ENCODE peak calls at places on chromosome 20, in eight cellular contexts. One of them, this sample, is unnamed.

GRCh38 chr20:23358923-23359572 is 2.9 kb upstream of the GZF1 start:
- DNase-seq in cardiac fibroblast: no peak
- DNase-seq in fibroblast of lung: no peak
- DNase-seq in AG04450: no peak
- DNase-seq in cardiac muscle cell: no peak
- DNase-seq in breast epithelium: no peak
- DNase-seq in IMR-90: no peak
- DNase-seq in colonic mucosa: peak
- DNase-seq in this sample: no peak

GRCh38 chr20:6994452-6994851 is 227.0 kb downstream of the BMP2 start:
- DNase-seq in cardiac fibroblast: no peak
- DNase-seq in fibroblast of lung: peak
- DNase-seq in AG04450: no peak
- DNase-seq in cardiac muscle cell: no peak
- DNase-seq in breast epithelium: no peak
- DNase-seq in IMR-90: no peak
- DNase-seq in colonic mucosa: no peak
- DNase-seq in this sample: no peak

GRCh38 chr20:316316-317068 is 8.9 kb upstream of the SOX12 start:
- DNase-seq in cardiac fibroblast: no peak
- DNase-seq in fibroblast of lung: peak
- DNase-seq in AG04450: no peak
- DNase-seq in cardiac muscle cell: no peak
- DNase-seq in breast epithelium: no peak
- DNase-seq in IMR-90: peak
- DNase-seq in colonic mucosa: no peak
- DNase-seq in this sample: no peak

GRCh38 chr20:52586697-52587096 is 385.5 kb upstream of the TSHZ2 start:
- DNase-seq in cardiac fibroblast: no peak
- DNase-seq in fibroblast of lung: no peak
- DNase-seq in AG04450: no peak
- DNase-seq in cardiac muscle cell: no peak
- DNase-seq in breast epithelium: no peak
- DNase-seq in IMR-90: no peak
- DNase-seq in colonic mucosa: no peak
- DNase-seq in this sample: no peak

GRCh38 chr20:62252342-62252966 is 14.1 kb downstream of the OSBPL2 start:
- DNase-seq in cardiac fibroblast: peak
- DNase-seq in fibroblast of lung: peak
- DNase-seq in AG04450: no peak
- DNase-seq in cardiac muscle cell: no peak
- DNase-seq in breast epithelium: no peak
- DNase-seq in IMR-90: peak
- DNase-seq in colonic mucosa: no peak
- DNase-seq in this sample: no peak

GRCh38 chr20:20130399-20130798 is 78.1 kb downstream of the CFAP61 start:
- DNase-seq in cardiac fibroblast: no peak
- DNase-seq in fibroblast of lung: peak
- DNase-seq in AG04450: no peak
- DNase-seq in cardiac muscle cell: no peak
- DNase-seq in breast epithelium: no peak
- DNase-seq in IMR-90: no peak
- DNase-seq in colonic mucosa: no peak
- DNase-seq in this sample: no peak

GRCh38 chr20:47213960-47214359 is 142.5 kb downstream of the ZMYND8 start:
- DNase-seq in cardiac fibroblast: no peak
- DNase-seq in fibroblast of lung: no peak
- DNase-seq in AG04450: no peak
- DNase-seq in cardiac muscle cell: peak
- DNase-seq in breast epithelium: no peak
- DNase-seq in IMR-90: no peak
- DNase-seq in colonic mucosa: no peak
- DNase-seq in this sample: no peak

GRCh38 chr20:61560361-61560853 is 308.3 kb downstream of the CDH4 start:
- DNase-seq in cardiac fibroblast: peak
- DNase-seq in fibroblast of lung: peak
- DNase-seq in AG04450: no peak
- DNase-seq in cardiac muscle cell: no peak
- DNase-seq in breast epithelium: no peak
- DNase-seq in IMR-90: peak
- DNase-seq in colonic mucosa: no peak
- DNase-seq in this sample: no peak

GRCh38 chr20:54554006-54554405 is 78.6 kb downstream of the DOK5 start:
- DNase-seq in cardiac fibroblast: no peak
- DNase-seq in fibroblast of lung: no peak
- DNase-seq in AG04450: no peak
- DNase-seq in cardiac muscle cell: no peak
- DNase-seq in breast epithelium: no peak
- DNase-seq in IMR-90: no peak
- DNase-seq in colonic mucosa: no peak
- DNase-seq in this sample: no peak

DNA sequence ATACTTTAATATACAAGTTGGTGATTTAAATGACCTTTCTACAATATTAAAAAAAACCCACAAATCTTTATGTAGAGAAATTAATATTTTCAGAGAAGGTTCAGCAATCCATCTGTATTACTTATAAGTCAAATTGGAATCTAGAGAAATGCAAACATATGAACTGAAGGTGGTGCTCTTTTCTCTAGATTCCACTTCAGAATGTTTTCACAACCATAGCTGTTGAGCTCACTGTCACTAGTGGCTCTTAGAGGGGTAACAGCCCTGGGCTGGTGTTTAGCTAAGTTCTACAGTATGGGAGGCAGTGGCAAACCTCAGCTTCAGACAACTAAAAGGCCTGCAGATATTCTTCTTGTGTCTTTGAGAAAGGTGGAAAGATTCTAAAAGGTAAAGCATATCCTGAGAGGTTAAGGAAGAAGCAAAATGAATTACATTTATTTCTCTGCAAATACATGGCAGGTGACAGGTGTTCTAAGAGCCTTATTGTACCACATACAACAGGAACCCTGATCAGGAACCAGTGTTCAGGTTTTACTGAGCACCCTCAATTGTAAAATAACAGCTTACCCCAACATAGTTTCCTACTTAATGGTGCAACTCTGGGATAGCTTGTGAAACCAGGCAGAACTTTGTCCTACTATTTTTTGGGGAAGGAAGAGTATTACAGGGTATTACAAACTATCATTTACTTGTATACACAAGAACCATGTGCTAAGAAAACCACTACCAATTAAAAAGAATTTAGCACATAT is 56.6 kb upstream of the SAMHD1 start:
- DNase-seq in cardiac fibroblast: peak
- DNase-seq in fibroblast of lung: peak
- DNase-seq in AG04450: no peak
- DNase-seq in cardiac muscle cell: peak
- DNase-seq in breast epithelium: no peak
- DNase-seq in IMR-90: peak
- DNase-seq in colonic mucosa: no peak
- DNase-seq in this sample: no peak
- TF ChIP-seq CTCF in cardiac fibroblast: peak
- TF ChIP-seq CTCF in fibroblast of lung: no peak
- TF ChIP-seq CTCF in AG04450: peak
- TF ChIP-seq CTCF in cardiac muscle cell: peak
- TF ChIP-seq CTCF in breast epithelium: no peak
- TF ChIP-seq CTCF in IMR-90: peak
- TF ChIP-seq CTCF in colonic mucosa: no peak
- TF ChIP-seq CTCF in this sample: peak

DNA sequence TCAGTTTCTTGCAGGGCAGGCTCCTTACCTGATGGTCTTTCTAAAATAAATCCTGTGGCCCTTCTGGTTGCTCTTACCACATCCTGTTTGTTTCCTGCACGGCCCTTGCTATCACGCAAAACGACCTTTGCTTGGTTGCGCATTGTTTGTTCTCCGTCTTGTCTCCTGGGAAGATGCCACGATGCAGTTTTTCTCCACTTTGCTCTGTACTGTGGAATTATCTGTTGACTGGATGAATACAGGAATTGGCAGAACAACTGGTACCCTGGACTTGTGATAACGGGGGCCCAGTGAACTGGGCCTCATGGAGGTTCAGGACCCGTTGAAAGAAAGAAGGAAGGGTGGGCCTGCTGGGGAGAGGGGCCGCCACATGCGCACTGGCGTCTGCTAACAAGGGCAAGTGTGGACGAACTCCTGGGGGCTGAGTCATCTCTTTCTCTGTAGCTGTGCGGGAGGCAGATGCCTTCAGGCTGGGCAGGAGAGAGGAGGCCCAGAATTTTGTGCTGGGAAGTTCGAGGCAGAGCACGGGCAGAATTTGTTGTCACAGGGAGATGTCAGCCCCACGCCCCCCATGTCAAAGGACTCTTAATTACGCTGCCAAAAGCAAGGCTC is 139.9 kb downstream of the BMP7 start:
- DNase-seq in cardiac fibroblast: no peak
- DNase-seq in fibroblast of lung: no peak
- DNase-seq in AG04450: no peak
- DNase-seq in cardiac muscle cell: no peak
- DNase-seq in breast epithelium: no peak
- DNase-seq in IMR-90: no peak
- DNase-seq in colonic mucosa: no peak
- DNase-seq in this sample: no peak
- TF ChIP-seq CTCF in cardiac fibroblast: no peak
- TF ChIP-seq CTCF in fibroblast of lung: no peak
- TF ChIP-seq CTCF in AG04450: no peak
- TF ChIP-seq CTCF in cardiac muscle cell: no peak
- TF ChIP-seq CTCF in breast epithelium: no peak
- TF ChIP-seq CTCF in IMR-90: no peak
- TF ChIP-seq CTCF in colonic mucosa: no peak
- TF ChIP-seq CTCF in this sample: no peak

GRCh38 chr20:17225891-17226409 is 890 bp upstream of the PCSK2 start:
- DNase-seq in cardiac fibroblast: no peak
- DNase-seq in fibroblast of lung: no peak
- DNase-seq in AG04450: no peak
- DNase-seq in cardiac muscle cell: peak
- DNase-seq in breast epithelium: peak
- DNase-seq in IMR-90: no peak
- DNase-seq in colonic mucosa: no peak
- DNase-seq in this sample: no peak

GRCh38 chr20:17227199-17227535 is 327 bp downstream of the PCSK2 start:
- DNase-seq in cardiac fibroblast: no peak
- DNase-seq in fibroblast of lung: no peak
- DNase-seq in AG04450: no peak
- DNase-seq in cardiac muscle cell: peak
- DNase-seq in breast epithelium: no peak
- DNase-seq in IMR-90: no peak
- DNase-seq in colonic mucosa: no peak
- DNase-seq in this sample: no peak

GRCh38 chr20:17227669-17228623 is 1.1 kb downstream of the PCSK2 start:
- DNase-seq in cardiac fibroblast: no peak
- DNase-seq in fibroblast of lung: no peak
- DNase-seq in AG04450: no peak
- DNase-seq in cardiac muscle cell: peak
- DNase-seq in breast epithelium: no peak
- DNase-seq in IMR-90: peak
- DNase-seq in colonic mucosa: no peak
- DNase-seq in this sample: no peak

GRCh38 chr20:17228624-17229061 is 1.8 kb downstream of the PCSK2 start:
- DNase-seq in cardiac fibroblast: no peak
- DNase-seq in fibroblast of lung: no peak
- DNase-seq in AG04450: no peak
- DNase-seq in cardiac muscle cell: no peak
- DNase-seq in breast epithelium: no peak
- DNase-seq in IMR-90: no peak
- DNase-seq in colonic mucosa: no peak
- DNase-seq in this sample: no peak

GRCh38 chr20:17226410-17227198 is at the start of gene PCSK2:
- DNase-seq in cardiac fibroblast: peak
- DNase-seq in fibroblast of lung: peak
- DNase-seq in AG04450: peak
- DNase-seq in cardiac muscle cell: peak
- DNase-seq in breast epithelium: no peak
- DNase-seq in IMR-90: peak
- DNase-seq in colonic mucosa: no peak
- DNase-seq in this sample: peak
- TF ChIP-seq CTCF in cardiac fibroblast: no peak
- TF ChIP-seq CTCF in fibroblast of lung: no peak
- TF ChIP-seq CTCF in AG04450: no peak
- TF ChIP-seq CTCF in cardiac muscle cell: no peak
- TF ChIP-seq CTCF in breast epithelium: no peak
- TF ChIP-seq CTCF in IMR-90: no peak
- TF ChIP-seq CTCF in colonic mucosa: no peak
- TF ChIP-seq CTCF in this sample: no peak

DNA sequence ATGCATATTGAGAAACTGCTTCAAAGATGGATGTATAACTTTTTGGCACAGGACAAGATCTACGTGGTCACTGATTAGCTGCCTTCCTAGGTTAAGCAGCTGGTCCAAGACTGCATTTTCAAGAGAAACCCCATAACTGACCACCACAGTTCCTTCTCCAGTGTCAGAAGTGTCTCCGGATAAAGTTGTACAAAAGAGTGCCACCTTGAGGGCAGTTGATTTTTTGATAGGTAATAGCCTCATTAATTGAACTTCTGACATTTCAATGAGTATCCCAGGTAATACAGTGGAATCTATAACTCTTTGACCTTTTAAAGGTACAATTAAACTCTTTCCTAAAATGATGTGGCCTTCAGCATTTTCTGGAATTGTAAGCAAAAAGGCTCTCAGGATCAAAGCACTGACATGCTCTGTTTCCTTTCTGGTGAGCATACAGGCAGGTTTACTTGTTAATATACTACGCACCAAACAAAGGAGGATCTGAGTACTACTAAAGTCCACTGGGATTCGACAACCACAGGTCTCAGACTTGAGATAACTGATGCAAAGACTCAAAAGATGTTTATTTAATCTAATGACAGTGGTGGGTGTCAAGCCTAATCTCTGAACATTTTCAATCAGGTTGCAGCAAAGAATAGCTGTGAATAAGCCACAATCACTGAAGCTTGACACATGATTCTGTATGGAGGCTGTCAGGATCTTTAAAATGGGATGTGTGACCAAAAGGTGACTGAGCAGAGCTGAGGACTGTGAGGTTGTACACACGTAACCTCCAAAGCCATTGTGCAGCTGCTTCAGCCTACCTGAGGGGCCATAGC is 21.2 kb downstream of the MKKS start:
- DNase-seq in cardiac fibroblast: peak
- DNase-seq in fibroblast of lung: peak
- DNase-seq in AG04450: no peak
- DNase-seq in cardiac muscle cell: no peak
- DNase-seq in breast epithelium: no peak
- DNase-seq in IMR-90: no peak
- DNase-seq in colonic mucosa: no peak
- DNase-seq in this sample: no peak
- TF ChIP-seq CTCF in cardiac fibroblast: peak
- TF ChIP-seq CTCF in fibroblast of lung: peak
- TF ChIP-seq CTCF in AG04450: peak
- TF ChIP-seq CTCF in cardiac muscle cell: peak
- TF ChIP-seq CTCF in breast epithelium: no peak
- TF ChIP-seq CTCF in IMR-90: peak
- TF ChIP-seq CTCF in colonic mucosa: no peak
- TF ChIP-seq CTCF in this sample: peak

DNA sequence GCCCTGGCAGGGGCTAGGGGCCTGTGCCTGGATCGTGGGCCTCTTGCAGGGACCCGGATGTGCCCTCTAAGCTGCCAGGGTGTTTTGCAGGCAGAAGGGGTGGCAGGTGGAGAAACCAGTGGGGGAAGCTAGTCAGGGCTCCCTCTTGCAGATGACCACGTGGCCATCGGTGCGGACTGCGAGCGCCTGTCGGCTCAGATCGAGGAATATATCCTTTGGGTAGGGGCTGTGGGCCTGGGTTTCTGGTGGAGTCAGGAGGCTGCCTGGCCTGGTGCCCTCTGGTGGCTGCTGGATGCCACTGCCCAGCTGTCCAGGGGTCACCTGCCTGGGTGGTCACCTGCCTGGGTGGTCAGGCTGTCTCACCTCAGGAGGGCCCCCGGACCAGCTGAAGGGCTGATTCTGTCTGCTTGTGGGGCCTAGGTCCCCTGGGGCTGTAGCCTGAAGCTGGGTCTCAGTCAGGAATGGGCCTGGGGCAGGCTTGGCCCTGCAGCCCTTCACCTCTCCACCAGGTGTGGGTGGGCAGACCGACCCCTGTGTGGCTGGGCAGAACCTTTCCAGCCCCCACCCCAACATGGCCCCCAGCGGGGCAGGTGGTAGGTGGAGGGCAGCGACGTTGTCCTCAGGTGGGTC is 6.7 kb downstream of the TCEA2 start:
- DNase-seq in cardiac fibroblast: no peak
- DNase-seq in fibroblast of lung: no peak
- DNase-seq in AG04450: no peak
- DNase-seq in cardiac muscle cell: peak
- DNase-seq in breast epithelium: no peak
- DNase-seq in IMR-90: no peak
- DNase-seq in colonic mucosa: no peak
- DNase-seq in this sample: peak
- TF ChIP-seq CTCF in cardiac fibroblast: peak
- TF ChIP-seq CTCF in fibroblast of lung: peak
- TF ChIP-seq CTCF in AG04450: peak
- TF ChIP-seq CTCF in cardiac muscle cell: peak
- TF ChIP-seq CTCF in breast epithelium: peak
- TF ChIP-seq CTCF in IMR-90: peak
- TF ChIP-seq CTCF in colonic mucosa: peak
- TF ChIP-seq CTCF in this sample: peak